ENCODE peak calls at places on chromosomes 11 and 22, in eight cellular contexts. One of them, this sample, is unnamed.

GRCh38 chr22:31160328-31160978 is 471 bp downstream of the RNF185 start:
- DNase-seq in stimulated activated naive B cell treated with anti-CD40 and anti-IgM and Interleukin-4, amounts not matched to agents 10 μg/mL and 1 μg/mL and 100 μg/mL, for 72 hours: no peak
- DNase-seq in AG09309: no peak
- DNase-seq in NCI-H2029: no peak
- DNase-seq in adrenal gland: peak; percentile 47
- DNase-seq in A549: no peak
- DNase-seq in EL: no peak
- DNase-seq in GM18507: no peak
- DNase-seq in this sample: peak; percentile 10

GRCh38 chr22:23073506-23074229 is 3.3 kb downstream of the GNAZ start:
- DNase-seq in adrenal gland: no peak
- DNase-seq in EL: no peak
- DNase-seq in GM18507: no peak
- DNase-seq in AG09309: no peak
- DNase-seq in NCI-H2029: no peak
- DNase-seq in stimulated activated naive B cell treated with anti-CD40 and anti-IgM and Interleukin-4, amounts not matched to agents 10 μg/mL and 1 μg/mL and 100 μg/mL, for 72 hours: no peak
- DNase-seq in A549: no peak
- DNase-seq in this sample: no peak

GRCh38 chr11:101127348-101127698 is 2.3 kb downstream of the PGR start:
- DNase-seq in AG09309: no peak
- DNase-seq in EL: no peak
- DNase-seq in stimulated activated naive B cell treated with anti-CD40 and anti-IgM and Interleukin-4, amounts not matched to agents 10 μg/mL and 1 μg/mL and 100 μg/mL, for 72 hours: peak; percentile 11
- DNase-seq in GM18507: no peak
- DNase-seq in NCI-H2029: no peak
- DNase-seq in A549: no peak
- DNase-seq in adrenal gland: peak; percentile 31
- DNase-seq in this sample: no peak

GRCh38 chr22:39994566-39995345 is at the start of gene FAM83F:
- DNase-seq in stimulated activated naive B cell treated with anti-CD40 and anti-IgM and Interleukin-4, amounts not matched to agents 10 μg/mL and 1 μg/mL and 100 μg/mL, for 72 hours: peak; percentile 11
- DNase-seq in GM18507: no peak
- DNase-seq in NCI-H2029: peak; percentile 35
- DNase-seq in AG09309: no peak
- DNase-seq in adrenal gland: peak; percentile 23
- DNase-seq in A549: no peak
- DNase-seq in EL: no peak
- DNase-seq in this sample: peak; percentile 19

GRCh38 chr11:1041936-1042608 is 5.6 kb upstream of the MUC6 start:
- DNase-seq in stimulated activated naive B cell treated with anti-CD40 and anti-IgM and Interleukin-4, amounts not matched to agents 10 μg/mL and 1 μg/mL and 100 μg/mL, for 72 hours: no peak
- DNase-seq in NCI-H2029: no peak
- DNase-seq in AG09309: no peak
- DNase-seq in EL: no peak
- DNase-seq in GM18507: no peak
- DNase-seq in adrenal gland: no peak
- DNase-seq in A549: peak; percentile 44
- DNase-seq in this sample: no peak

GRCh38 chr22:22125028-22125578 is 119.5 kb upstream of the VPREB1 start:
- DNase-seq in stimulated activated naive B cell treated with anti-CD40 and anti-IgM and Interleukin-4, amounts not matched to agents 10 μg/mL and 1 μg/mL and 100 μg/mL, for 72 hours: no peak
- DNase-seq in AG09309: no peak
- DNase-seq in GM18507: no peak
- DNase-seq in NCI-H2029: no peak
- DNase-seq in A549: no peak
- DNase-seq in adrenal gland: no peak
- DNase-seq in EL: no peak
- DNase-seq in this sample: no peak

GRCh38 chr22:17629646-17630045 is 1.1 kb upstream of the ATP6V1E1 start:
- DNase-seq in GM18507: no peak
- DNase-seq in A549: no peak
- DNase-seq in AG09309: no peak
- DNase-seq in stimulated activated naive B cell treated with anti-CD40 and anti-IgM and Interleukin-4, amounts not matched to agents 10 μg/mL and 1 μg/mL and 100 μg/mL, for 72 hours: no peak
- DNase-seq in NCI-H2029: no peak
- DNase-seq in EL: no peak
- DNase-seq in adrenal gland: no peak
- DNase-seq in this sample: no peak

GRCh38 chr11:73159981-73160777 is 18.1 kb upstream of the FCHSD2 start:
- DNase-seq in stimulated activated naive B cell treated with anti-CD40 and anti-IgM and Interleukin-4, amounts not matched to agents 10 μg/mL and 1 μg/mL and 100 μg/mL, for 72 hours: no peak
- DNase-seq in AG09309: no peak
- DNase-seq in GM18507: no peak
- DNase-seq in adrenal gland: no peak
- DNase-seq in EL: no peak
- DNase-seq in NCI-H2029: no peak
- DNase-seq in A549: no peak
- DNase-seq in this sample: no peak

GRCh38 chr11:109109916-109110315 is 312.1 kb upstream of the C11orf87 start:
- DNase-seq in GM18507: no peak
- DNase-seq in NCI-H2029: no peak
- DNase-seq in EL: no peak
- DNase-seq in A549: no peak
- DNase-seq in adrenal gland: no peak
- DNase-seq in stimulated activated naive B cell treated with anti-CD40 and anti-IgM and Interleukin-4, amounts not matched to agents 10 μg/mL and 1 μg/mL and 100 μg/mL, for 72 hours: no peak
- DNase-seq in AG09309: no peak
- DNase-seq in this sample: no peak

GRCh38 chr11:122731500-122731913 is 76.0 kb downstream of the UBASH3B start:
- DNase-seq in GM18507: no peak
- DNase-seq in adrenal gland: no peak
- DNase-seq in NCI-H2029: no peak
- DNase-seq in A549: peak; percentile 55
- DNase-seq in AG09309: peak; percentile 67
- DNase-seq in stimulated activated naive B cell treated with anti-CD40 and anti-IgM and Interleukin-4, amounts not matched to agents 10 μg/mL and 1 μg/mL and 100 μg/mL, for 72 hours: no peak
- DNase-seq in EL: peak; percentile 82
- DNase-seq in this sample: no peak

This sample was measured in central memory CD4-positive, alpha-beta T cell.